ENCODE peak calls at places on chromosomes 16 and 17, in four cellular contexts. R is adrenal gland, E is BE2C, W is right atrium auricular region. P is an unnamed sample.

GRCh38 chr16:57000271-57001025 is 11.1 kb downstream of the NLRC5 start:
- DNase-seq in R (peak; percentile 51), W (peak; percentile 88), E (no peak), P (no peak)

GRCh38 chr17:60141111-60142018 is 8.4 kb upstream of the CA4 start:
- DNase-seq in E (peak; percentile 56), R (peak; percentile 45), W (no peak), P (no peak)

GRCh38 chr16:4245400-4245799 is 3.5 kb upstream of the SRL start:
- DNase-seq in E (no peak), R (no peak), W (no peak), P (no peak)

GRCh38 chr16:56198044-56198754 is 6.9 kb downstream of the GNAO1 start:
- DNase-seq in E (no peak), R (no peak), W (no peak), P (no peak)

GRCh38 chr16:11633113-11633512 is 35.1 kb upstream of the SNN start:
- DNase-seq in E (no peak), R (no peak), W (no peak), P (no peak)

GRCh38 chr16:4660454-4661007 is 32.8 kb upstream of the NUDT16L1 start:
- DNase-seq in E (peak; percentile 62), R (no peak), W (peak; percentile 64), P (no peak)

GRCh38 chr17:9003355-9004131 is 17.8 kb upstream of the NTN1 start:
- DNase-seq in R (no peak), E (no peak), W (no peak), P (no peak)

GRCh38 chr16:81480856-81481821 is 36.5 kb downstream of the CMIP start:
- DNase-seq in E (no peak), W (no peak), R (peak; percentile 80), P (peak; percentile 38)

GRCh38 chr16:1424028-1424427 is 3.5 kb upstream of the UQCC4 start:
- DNase-seq in W (no peak), E (no peak), R (no peak), P (no peak)

GRCh38 chr16:68704232-68704867 is 32.7 kb upstream of the CDH1 start:
- DNase-seq in E (peak; percentile 77), R (peak; percentile 62), W (no peak), P (no peak)

GRCh38 chr17:31156326-31156725 is 61.5 kb downstream of the NF1 start:
- DNase-seq in W (no peak), E (no peak), R (no peak), P (no peak)

GRCh38 chr17:36791961-36792475 is 145.3 kb upstream of the LHX1 start:
- DNase-seq in E (no peak), R (no peak), W (no peak), P (no peak)

GRCh38 chr16:12155235-12155634 is 178.7 kb downstream of the SNX29 start:
- DNase-seq in R (no peak), W (no peak), E (no peak), P (no peak)

GRCh38 chr17:31225831-31226230 is 71.2 kb downstream of the OMG start:
- DNase-seq in E (no peak), R (no peak), W (no peak), P (no peak)

GRCh38 chr17:13540546-13540945 is 61.2 kb downstream of the HS3ST3A1 start:
- DNase-seq in E (no peak), R (no peak), W (no peak), P (no peak)

GRCh38 chr17:51059781-51060180 is 60.9 kb downstream of the SPAG9 start:
- DNase-seq in W (no peak), E (no peak), R (no peak), P (no peak)

GRCh38 chr16:89096042-89096717 is 2.5 kb downstream of the ACSF3 start:
- DNase-seq in R (no peak), W (no peak), E (no peak), P (no peak)

GRCh38 chr16:20867585-20867984 is 32.6 kb downstream of the DCUN1D3 start:
- DNase-seq in W (no peak), E (no peak), R (peak; percentile 35), P (no peak)

GRCh38 chr17:27533874-27534815 is 77.9 kb downstream of the KSR1 start:
- DNase-seq in E (no peak), W (no peak), R (no peak), P (no peak)

GRCh38 chr17:7404737-7405412 is 978 bp upstream of the TMEM256 start:
- DNase-seq in W (peak; percentile 64), E (no peak), R (peak; percentile 52), P (no peak)

GRCh38 chr16:23836404-23837291 is 865 bp downstream of the PRKCB start:
- DNase-seq in R (no peak), W (no peak), E (peak; percentile 9), P (no peak)

GRCh38 chr17:32927724-32928526 is at the start of gene TMEM98:
- DNase-seq in W (peak; percentile 58), R (no peak), E (peak; percentile 12), P (no peak)

GRCh38 chr17:11980813-11981212 is 16.5 kb downstream of the ZNF18 start:
- DNase-seq in E (no peak), W (no peak), R (no peak), P (no peak)

GRCh38 chr16:23324727-23325126 is 22.6 kb downstream of the SCNN1B start:
- DNase-seq in W (no peak), E (no peak), R (peak; percentile 20), P (no peak)

GRCh38 chr16:1944612-1945199 is 1.7 kb upstream of the MSRB1 start:
- DNase-seq in E (no peak), R (no peak), W (no peak), P (no peak)

GRCh38 chr17:78979780-78980623 is at the start of gene LGALS3BP:
- DNase-seq in E (peak; percentile 99), R (peak; percentile 94), W (peak; percentile 72), P (no peak)

GRCh38 chr16:24729967-24730815 is 740 bp downstream of the TNRC6A start:
- DNase-seq in R (no peak), W (no peak), E (peak; percentile 42), P (no peak)

GRCh38 chr17:235831-236640 is 54.6 kb upstream of the DOC2B start:
- DNase-seq in E (no peak), W (no peak), R (peak; percentile 7), P (no peak)

GRCh38 chr16:53789159-53789558 is 85.2 kb downstream of the FTO start:
- DNase-seq in R (no peak), E (no peak), W (no peak), P (no peak)

GRCh38 chr17:64442550-64442971 is 6.4 kb upstream of the MILR1 start:
- DNase-seq in W (no peak), E (no peak), R (no peak), P (no peak)

GRCh38 chr16:67555795-67556212 is 6.5 kb upstream of the CTCF start:
- DNase-seq in R (no peak), E (no peak), W (no peak), P (no peak)

GRCh38 chr16:67561824-67562525 is 351 bp upstream of the CTCF start:
- DNase-seq in W (peak; percentile 96), E (peak; percentile 98), R (peak; percentile 98), P (peak; percentile 87)

GRCh38 chr16:67561501-67561823 is 864 bp upstream of the CTCF start:
- DNase-seq in E (no peak), R (no peak), W (no peak), P (no peak)

GRCh38 chr16:67560827-67561342 is 1.4 kb upstream of the CTCF start:
- DNase-seq in R (peak; percentile 23), E (no peak), W (no peak), P (no peak)

GRCh38 chr16:67558859-67559258 is 3.5 kb upstream of the CTCF start:
- DNase-seq in W (no peak), E (no peak), R (no peak), P (no peak)
- H3K4me3 ChIP-seq in W (no peak overlapping the region), E (no peak overlapping the region), R (no peak overlapping the region), P (no peak overlapping the region)

DNA sequence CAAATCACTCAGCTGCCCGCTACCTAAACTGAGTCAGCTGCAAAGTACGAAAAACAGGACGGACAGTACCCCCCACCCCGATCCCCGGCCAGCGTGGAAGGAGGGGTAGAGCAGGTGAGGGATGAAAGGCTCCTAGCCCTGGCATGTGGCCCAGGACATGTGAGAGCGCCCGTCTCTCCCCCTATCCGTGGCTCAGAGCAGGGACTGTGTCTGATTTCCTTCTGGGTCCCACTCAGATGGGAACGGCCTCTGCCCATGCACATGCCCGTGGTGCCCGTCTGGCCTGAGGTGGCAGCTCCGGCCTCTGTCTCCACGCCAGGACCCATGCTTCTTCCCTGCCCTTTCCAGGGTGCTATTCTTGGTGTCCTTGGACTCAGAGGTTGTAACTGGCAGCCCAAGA is 30.2 kb upstream of the RASD1 start:
- DNase-seq in E (no peak), W (no peak), R (peak; percentile 38), P (no peak)
- H3K4me1 ChIP-seq in E (peaks cover 6% of the 10 kb centered on the region), W (no peaks in the 10 kb centered on the region), R (peaks cover 5% of the 10 kb centered on the region), P (no peaks in the 10 kb centered on the region)

DNA sequence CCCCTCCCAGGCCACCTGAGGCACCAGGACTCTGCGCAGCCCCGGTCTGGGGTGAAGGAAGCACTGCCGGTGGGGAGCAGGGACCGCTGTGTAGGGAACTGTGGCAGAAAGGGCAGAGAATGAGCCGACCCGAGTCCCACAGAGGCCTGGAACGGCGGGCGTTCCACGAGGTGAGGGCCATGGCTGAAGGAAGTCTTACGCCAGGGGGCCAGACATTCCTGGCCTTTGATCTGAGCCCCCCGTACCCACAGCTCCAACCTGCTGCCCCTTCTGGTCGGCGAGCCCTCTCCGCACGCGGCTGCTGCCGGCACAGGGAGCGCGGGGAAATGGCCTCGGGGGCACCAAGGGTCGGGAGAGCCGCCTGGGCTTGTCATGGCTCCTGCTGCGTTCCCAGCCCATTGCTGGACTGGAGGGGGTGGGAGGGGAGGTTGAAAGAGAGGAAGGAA is 1.4 kb upstream of the WNT3 start:
- DNase-seq in E (no peak), W (no peak), R (no peak), P (no peak)
- H3K4me3 ChIP-seq in E (no peak overlapping the region), W (no peak overlapping the region), R (no peak overlapping the region), P (no peak overlapping the region)

GRCh38 chr16:50273382-50273690 is 7.0 kb downstream of the ADCY7 start:
- DNase-seq in R (no peak), W (no peak), E (no peak), P (no peak)

GRCh38 chr16:50275428-50276127 is 9.2 kb downstream of the ADCY7 start:
- DNase-seq in W (no peak), R (no peak), E (no peak), P (no peak)

GRCh38 chr16:50273888-50274770 is 7.8 kb downstream of the ADCY7 start:
- DNase-seq in R (no peak), E (peak; percentile 2), W (no peak), P (no peak)

GRCh38 chr16:50276128-50276444 is 9.7 kb downstream of the ADCY7 start:
- DNase-seq in R (no peak), E (peak; percentile 4), W (no peak), P (no peak)

GRCh38 chr16:50274771-50275415 is 8.5 kb downstream of the ADCY7 start:
- DNase-seq in W (no peak), E (peak; percentile 4), R (no peak), P (no peak)
- H3K4me1 ChIP-seq in W (no peaks in the 10 kb centered on the region), E (no peaks in the 10 kb centered on the region), R (no peaks in the 10 kb centered on the region), P (no peaks in the 10 kb centered on the region)

GRCh38 chr16:78310990-78311561 is 211.6 kb downstream of the WWOX start:
- DNase-seq in W (no peak), E (no peak), R (no peak), P (no peak)
- H3K4me3 ChIP-seq in W (no peak overlapping the region), E (no peak overlapping the region), R (no peak overlapping the region), P (no peak overlapping the region)

P was measured in esophagus squamous epithelium.